ENCODE peak calls at places on chromosome 18, in seven cellular contexts. P, W, V, Y, R, E and X are unnamed samples. For H3K4me1 and H3K36me3, the result is how much of the 10 kb centered on the place peaks cover.

GRCh38 chr18:12238861-12239260 is 15.3 kb upstream of the CIDEA start:
- DNase-seq in P (no peak), W (no peak), V (no peak), Y (no peak), R (peak), E (no peak), X (no peak)

GRCh38 chr18:61893971-61894750 is 1.4 kb upstream of the RNF152 start:
- DNase-seq in P (peak), W (no peak), V (peak), Y (peak), R (peak), E (peak), X (peak)

GRCh38 chr18:5710235-5710634 is 166.4 kb upstream of the EPB41L3 start:
- DNase-seq in P (no peak), W (no peak), V (no peak), Y (no peak), R (no peak), E (no peak), X (no peak)

GRCh38 chr18:62152844-62153243 is 34.0 kb downstream of the PIGN start:
- DNase-seq in P (no peak), W (no peak), V (no peak), Y (no peak), R (no peak), E (no peak), X (no peak)

GRCh38 chr18:23249348-23249747 is 114.1 kb downstream of the CABLES1 start:
- DNase-seq in P (no peak), W (no peak), V (no peak), Y (no peak), R (no peak), E (no peak), X (no peak)

GRCh38 chr18:73691118-73691517 is 456.5 kb downstream of the FBXO15 start:
- DNase-seq in P (no peak), W (no peak), V (no peak), Y (no peak), R (peak), E (no peak), X (no peak)

GRCh38 chr18:7303306-7303705 is 72.4 kb downstream of the LRRC30 start:
- DNase-seq in P (no peak), W (no peak), V (no peak), Y (no peak), R (peak), E (no peak), X (no peak)

GRCh38 chr18:48851563-48851962 is 99.2 kb downstream of the SMAD7 start:
- DNase-seq in P (peak), W (no peak), V (no peak), Y (no peak), R (peak), E (no peak), X (no peak)

GRCh38 chr18:74742573-74742972 is 144.9 kb downstream of the ZNF407 start:
- DNase-seq in P (no peak), W (no peak), V (no peak), Y (no peak), R (peak), E (peak), X (no peak)

GRCh38 chr18:70998490-70998889 is 709.6 kb downstream of the SOCS6 start:
- DNase-seq in P (no peak), W (no peak), V (no peak), Y (no peak), R (no peak), E (no peak), X (no peak)

GRCh38 chr18:63292844-63293683 is 26.5 kb downstream of the BCL2 start:
- DNase-seq in P (no peak), W (no peak), V (no peak), Y (no peak), R (no peak), E (no peak), X (no peak)
- H3K4me1 ChIP-seq in P (under half), W (under half), V (under half), Y (under half), R (under half), E (under half), X (half or more)

DNA sequence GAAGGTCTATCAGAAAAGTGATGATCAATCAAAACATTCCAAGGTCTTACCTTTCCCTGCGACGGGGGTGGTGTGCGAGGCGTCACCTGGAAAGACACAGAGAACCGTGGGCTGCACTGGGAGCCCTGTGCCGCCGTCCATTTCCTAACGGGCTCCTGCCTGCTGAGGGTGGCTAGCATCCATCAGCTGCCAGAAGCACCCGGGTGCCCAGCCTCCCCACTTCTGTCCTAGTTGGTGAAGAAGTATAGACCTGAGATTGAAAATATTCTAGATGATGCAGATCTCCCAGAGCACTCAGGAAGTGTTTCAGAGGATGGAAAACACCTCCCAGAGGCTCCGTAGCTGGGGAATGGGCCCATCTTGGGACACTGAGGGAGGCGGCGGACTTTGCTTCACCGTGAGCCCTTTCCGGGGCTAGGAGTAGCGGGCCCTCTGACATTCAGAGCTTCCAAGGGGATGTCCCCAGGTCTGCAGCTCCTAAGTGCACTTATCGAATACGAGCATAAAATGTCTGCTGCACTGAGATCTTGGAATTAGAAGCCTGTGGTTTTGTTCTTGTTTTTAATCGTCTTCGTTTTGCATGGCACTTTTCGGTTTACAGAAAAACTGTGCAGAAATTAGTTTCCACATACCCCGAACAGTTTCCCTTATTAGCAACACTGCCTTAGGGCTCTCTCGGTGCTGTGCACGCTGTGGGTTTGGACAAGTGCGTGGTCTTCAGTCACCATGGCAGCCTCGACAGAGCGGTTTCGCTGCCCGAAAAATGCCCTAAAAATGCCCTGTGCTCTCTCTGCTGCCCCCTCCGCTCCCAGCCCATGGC is 143.5 kb downstream of the MBP start:
- DNase-seq in P (no peak), W (no peak), V (no peak), Y (no peak), R (no peak), E (no peak), X (no peak)
- H3K4me3 ChIP-seq in P (no peak), W (no peak), V (no peak), Y (no peak), R (no peak), E (no peak), X (no peak)

GRCh38 chr18:3257627-3258120 is 4.3 kb upstream of the MYL12B start:
- DNase-seq in P (no peak), W (no peak), V (no peak), Y (no peak), R (no peak), E (no peak), X (no peak)

GRCh38 chr18:3254725-3255124 is 7.1 kb downstream of the MYL12A start:
- DNase-seq in P (no peak), W (no peak), V (no peak), Y (no peak), R (no peak), E (no peak), X (no peak)

GRCh38 chr18:3256693-3257626 is 5.0 kb upstream of the MYL12B start:
- DNase-seq in P (no peak), W (no peak), V (no peak), Y (no peak), R (peak), E (no peak), X (no peak)

GRCh38 chr18:3252843-3253242 is 5.2 kb downstream of the MYL12A start:
- DNase-seq in P (no peak), W (no peak), V (no peak), Y (no peak), R (no peak), E (no peak), X (no peak)

DNA sequence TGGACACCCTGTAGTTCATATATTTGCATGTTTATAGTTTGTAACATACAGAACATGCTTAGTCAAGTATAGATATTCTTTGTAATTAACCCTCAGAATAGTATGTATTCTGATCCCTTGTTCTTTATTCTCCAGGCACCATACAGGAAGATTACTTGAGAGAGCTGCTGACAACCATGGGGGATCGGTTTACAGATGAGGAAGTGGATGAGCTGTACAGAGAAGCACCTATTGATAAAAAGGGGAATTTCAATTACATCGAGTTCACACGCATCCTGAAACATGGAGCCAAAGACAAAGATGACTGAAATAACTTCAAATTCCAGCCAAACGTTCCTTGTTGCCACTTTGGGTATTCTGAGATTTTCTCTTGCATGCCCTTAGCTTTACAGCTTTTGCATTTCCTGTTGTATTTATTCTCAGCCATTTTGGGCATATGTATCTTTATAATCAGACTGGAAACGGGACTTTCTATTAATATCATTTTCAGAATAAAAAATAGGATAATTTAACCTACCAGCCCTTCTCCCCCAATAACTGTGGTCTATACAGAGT is 6.2 kb upstream of the MYL12B start:
- DNase-seq in P (no peak), W (no peak), V (no peak), Y (no peak), R (no peak), E (no peak), X (no peak)
- H3K36me3 ChIP-seq in P (half or more), W (half or more), V (half or more), Y (under half), R (under half), E (under half), X (half or more)

GRCh38 chr18:77052656-77053309 is 79.8 kb downstream of the MBP start:
- DNase-seq in P (no peak), W (no peak), V (peak), Y (no peak), R (no peak), E (no peak), X (no peak)

GRCh38 chr18:77051581-77052296 is 80.8 kb downstream of the MBP start:
- DNase-seq in P (no peak), W (no peak), V (no peak), Y (no peak), R (no peak), E (no peak), X (no peak)

GRCh38 chr18:77052297-77052645 is 80.3 kb downstream of the MBP start:
- DNase-seq in P (no peak), W (no peak), V (no peak), Y (no peak), R (no peak), E (no peak), X (no peak)

GRCh38 chr18:77047803-77048419 is 84.7 kb downstream of the MBP start:
- DNase-seq in P (no peak), W (no peak), V (no peak), Y (no peak), R (no peak), E (no peak), X (no peak)

GRCh38 chr18:77049938-77050337 is 82.6 kb downstream of the MBP start:
- DNase-seq in P (no peak), W (no peak), V (no peak), Y (no peak), R (no peak), E (peak), X (no peak)
- H3K4me1 ChIP-seq in P (under half), W (under half), V (under half), Y (under half), R (under half), E (under half), X (under half)

DNA sequence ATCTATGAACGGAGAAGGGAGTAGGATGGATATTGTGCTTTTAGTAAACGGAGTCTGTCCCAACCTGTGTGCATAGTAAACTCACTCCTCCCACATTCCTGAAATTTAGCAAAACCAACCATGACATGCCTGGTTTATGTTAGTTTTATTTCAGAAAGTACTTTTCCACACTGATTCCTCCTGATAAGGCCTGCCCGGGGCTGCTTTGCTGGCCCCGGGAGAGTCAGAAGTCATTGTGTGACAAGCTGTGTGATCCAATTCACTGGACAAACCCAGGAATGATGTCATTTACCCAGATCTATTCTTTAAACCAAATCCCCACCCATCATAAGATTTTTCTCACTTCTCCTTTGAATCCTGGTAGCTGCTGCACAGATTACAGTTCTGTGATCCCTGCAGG is 109.0 kb downstream of the SETBP1 start:
- DNase-seq in P (no peak), W (no peak), V (no peak), Y (no peak), R (peak), E (peak), X (no peak)
- H3K4me3 ChIP-seq in P (no peak), W (no peak), V (no peak), Y (no peak), R (no peak), E (no peak), X (no peak)

GRCh38 chr18:27249933-27250332 is 64.8 kb upstream of the CHST9 start:
- DNase-seq in P (no peak), W (no peak), V (no peak), Y (no peak), R (no peak), E (no peak), X (no peak)

DNA sequence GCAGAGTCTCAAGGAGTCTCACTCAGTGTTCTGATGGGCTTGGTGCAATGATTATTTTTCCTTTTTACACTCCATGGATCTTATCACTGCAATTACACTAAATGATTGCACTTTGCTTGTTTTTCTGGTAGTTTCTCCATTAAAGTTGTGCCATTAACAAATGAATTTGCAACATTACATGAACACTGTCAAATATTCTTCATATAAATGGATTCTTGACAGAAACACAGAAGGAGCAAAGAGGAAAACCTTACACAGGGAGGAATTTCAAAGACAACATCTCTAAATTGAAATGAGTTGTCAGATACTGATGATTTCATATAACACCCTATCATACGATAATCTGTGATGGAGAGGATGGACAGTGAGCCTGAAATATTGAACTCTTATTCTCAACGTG is 65.4 kb upstream of the CHST9 start:
- DNase-seq in P (no peak), W (no peak), V (no peak), Y (no peak), R (no peak), E (no peak), X (no peak)
- H3K36me3 ChIP-seq in P (under half), W (under half), V (under half), Y (under half), R (under half), E (under half), X (under half)

DNA sequence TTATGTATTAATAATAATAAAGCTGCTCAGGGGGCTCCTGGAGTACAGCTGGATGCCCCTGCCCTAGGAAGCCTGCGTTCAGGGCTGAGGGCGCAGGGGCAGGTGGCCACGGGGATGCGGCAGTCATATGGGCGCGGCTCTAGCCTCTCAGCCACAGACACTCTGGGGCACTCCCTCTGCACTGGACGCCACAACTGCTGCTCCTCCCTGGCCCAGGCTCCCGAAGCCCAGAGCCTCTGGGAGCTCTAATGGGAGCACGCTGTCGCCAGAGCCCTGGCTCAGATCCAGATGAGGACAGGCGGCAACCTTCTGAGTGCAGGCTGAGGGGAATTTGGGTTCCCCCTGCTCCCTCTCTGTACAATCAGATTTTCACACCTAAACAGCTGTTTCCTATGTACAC is 93.6 kb downstream of the MTCL1 start:
- DNase-seq in P (no peak), W (no peak), V (no peak), Y (peak), R (no peak), E (no peak), X (no peak)
- H3K4me1 ChIP-seq in P (under half), W (under half), V (under half), Y (under half), R (under half), E (half or more), X (under half)

GRCh38 chr18:77001979-77002378 is 130.6 kb downstream of the MBP start:
- DNase-seq in P (peak), W (no peak), V (no peak), Y (peak), R (no peak), E (no peak), X (no peak)

GRCh38 chr18:77000527-77000926 is 132.1 kb downstream of the MBP start:
- DNase-seq in P (no peak), W (no peak), V (peak), Y (peak), R (peak), E (peak), X (peak)

GRCh38 chr18:76999077-76999476 is 133.5 kb downstream of the MBP start:
- DNase-seq in P (no peak), W (no peak), V (no peak), Y (peak), R (no peak), E (no peak), X (no peak)

GRCh38 chr18:77002496-77002895 is 130.1 kb downstream of the MBP start:
- DNase-seq in P (no peak), W (no peak), V (no peak), Y (no peak), R (no peak), E (no peak), X (no peak)

GRCh38 chr18:77001041-77001440 is 131.5 kb downstream of the MBP start:
- DNase-seq in P (no peak), W (no peak), V (no peak), Y (peak), R (no peak), E (no peak), X (no peak)
- H3K4me3 ChIP-seq in P (no peak), W (no peak), V (no peak), Y (no peak), R (no peak), E (no peak), X (no peak)

GRCh38 chr18:8626414-8627106 is 17.3 kb downstream of the RAB12 start:
- DNase-seq in P (no peak), W (no peak), V (no peak), Y (no peak), R (no peak), E (no peak), X (no peak)
- H3K36me3 ChIP-seq in P (under half), W (under half), V (half or more), Y (under half), R (under half), E (under half), X (under half)